ENCODE peak calls at places on chromosomes 7 and 10, in five cellular contexts. O is IMR-90, T is neuronal stem cell, K is mesendoderm, W is H1. E is an unnamed sample.

GRCh38 chr7:16846611-16847165 is 35.1 kb downstream of the AGR3 start:
- DNase-seq in T (no peak), O (no peak), K (no peak), W (no peak), E (peak)

GRCh38 chr10:123848564-123849457 is 42.8 kb downstream of the CPXM2 start:
- DNase-seq in O (no peak), K (no peak), W (no peak), T (no peak), E (no peak)

GRCh38 chr7:86226191-86226590 is 417.5 kb upstream of the GRM3 start:
- DNase-seq in T (no peak), W (no peak), O (no peak), K (no peak), E (no peak)

GRCh38 chr10:17836917-17837316 is 27.8 kb downstream of the MRC1 start:
- DNase-seq in K (peak), T (peak), W (peak), O (peak), E (peak)

GRCh38 chr7:167976-168791 is 24.2 kb upstream of the FAM20C start:
- DNase-seq in W (no peak), T (no peak), O (no peak), K (no peak), E (no peak)

GRCh38 chr10:90308223-90308622 is 549.6 kb downstream of the HTR7 start:
- DNase-seq in O (peak), K (no peak), T (no peak), W (no peak), E (peak)

GRCh38 chr10:122019414-122019975 is 30.5 kb downstream of the TACC2 start:
- DNase-seq in W (peak), T (peak), K (peak), O (no peak), E (peak)

GRCh38 chr7:142134944-142135343 is 23.4 kb downstream of the MGAM2 start:
- DNase-seq in K (no peak), O (no peak), W (no peak), T (no peak), E (no peak)

GRCh38 chr10:22742678-22743077 is 28.3 kb upstream of the PIP4K2A start:
- DNase-seq in K (no peak), T (no peak), W (no peak), O (no peak), E (no peak)

GRCh38 chr10:73873843-73874215 is 526 bp downstream of the CAMK2G start:
- DNase-seq in O (no peak), T (no peak), K (no peak), W (no peak), E (peak)

GRCh38 chr10:91163269-91163708 is 57.2 kb upstream of the PCGF5 start:
- DNase-seq in T (peak), O (peak), W (peak), K (peak), E (peak)

GRCh38 chr10:69409968-69410367 is 6.8 kb downstream of the TACR2 start:
- DNase-seq in W (no peak), T (no peak), O (no peak), K (no peak), E (no peak)

GRCh38 chr7:17633099-17633498 is 307.2 kb downstream of the SNX13 start:
- DNase-seq in O (peak), K (peak), W (no peak), T (no peak), E (peak)

GRCh38 chr7:128830231-128831177 is at the start of gene FLNC:
- DNase-seq in T (no peak), K (peak), W (peak), O (peak), E (peak)
- H3K4ac ChIP-seq in T (peak), K (peak), W (no peak), O (peak), E (peak)

GRCh38 chr7:101127460-101128039 is 646 bp downstream of the SERPINE1 start:
- DNase-seq in K (no peak), T (no peak), O (no peak), W (no peak), E (peak)

GRCh38 chr7:101125989-101126650 is 784 bp upstream of the SERPINE1 start:
- DNase-seq in W (no peak), O (peak), T (no peak), K (no peak), E (peak)

GRCh38 chr7:101128040-101128834 is 1.3 kb downstream of the SERPINE1 start:
- DNase-seq in O (no peak), T (no peak), W (no peak), K (no peak), E (peak)

GRCh38 chr7:101124376-101125056 is 2.4 kb upstream of the SERPINE1 start:
- DNase-seq in O (peak), K (peak), T (no peak), W (no peak), E (peak)

GRCh38 chr7:101126651-101127459 is at the start of gene SERPINE1:
- DNase-seq in T (no peak), O (peak), W (peak), K (peak), E (peak)
- H2BK5ac ChIP-seq in T (no peak), O (peak), W (peak), K (no peak), E (peak)

GRCh38 chr10:35642023-35642792 is at the start of gene FZD8:
- DNase-seq in O (peak), K (peak), T (peak), W (peak), E (peak)
- H3K4ac ChIP-seq in O (no peak), K (peak), T (peak), W (no peak), E (peak)

GRCh38 chr10:27742195-27742925 is 3.3 kb downstream of the MKX start:
- DNase-seq in O (peak), W (peak), T (no peak), K (peak), E (peak)
- H2BK5ac ChIP-seq in O (peak), W (no peak), T (no peak), K (no peak), E (no peak)

DNA sequence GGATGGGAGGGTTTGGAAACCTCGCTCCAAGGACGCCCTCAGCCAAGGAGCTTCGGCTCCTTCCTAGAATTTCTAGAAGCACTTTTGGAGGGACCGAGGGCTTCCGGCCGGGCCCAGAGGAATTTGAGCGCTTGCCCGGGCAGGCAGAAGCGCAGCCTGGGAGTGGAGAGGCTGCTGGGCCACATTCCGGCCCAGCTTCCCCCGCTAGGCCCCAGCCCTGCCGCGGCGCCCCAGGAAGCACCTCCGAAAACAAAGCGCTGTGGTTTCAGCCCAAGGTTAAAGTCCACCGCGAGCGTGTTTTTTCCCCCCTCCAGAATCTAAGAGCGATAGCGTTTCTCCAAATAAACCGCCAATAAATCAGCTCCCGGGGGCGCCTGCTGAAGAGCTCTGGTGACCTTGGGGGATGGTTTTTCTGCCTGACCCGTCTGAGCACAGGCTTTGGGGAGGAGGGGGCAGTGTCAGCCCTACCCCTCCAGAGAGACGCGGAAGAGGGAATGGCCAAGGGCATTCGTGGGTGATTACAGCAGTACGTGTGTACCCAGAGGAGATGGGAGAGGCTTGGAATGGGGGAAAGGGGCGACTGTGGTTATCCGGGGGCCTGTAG is 5.7 kb upstream of the TNRC18 start:
- DNase-seq in W (peak), T (no peak), K (peak), O (peak), E (no peak)
- H3K4ac ChIP-seq in W (peak), T (no peak), K (peak), O (peak), E (peak)

E was measured in trophoblast cell.